ENCODE peak calls at places on chromosomes 11 and 22, in nine cellular contexts. T is stomach, X is lower leg skin, G is heart left ventricle, M is sigmoid colon, U is A549, P is testis, Z is adrenal gland, L is transverse colon. J is an unnamed sample.

GRCh38 chr11:81007046-81007445 is 1566.2 kb upstream of the TENM4 start:
- DNase-seq in T (no peak), X (no peak), G (no peak), M (no peak), U (no peak), P (no peak), Z (no peak), L (no peak), J (no peak)

GRCh38 chr11:69841859-69842698 is 22.9 kb upstream of the FGF3 start:
- DNase-seq in T (no peak), X (no peak), G (no peak), M (no peak), U (no peak), P (no peak), Z (no peak), L (no peak), J (no peak)

GRCh38 chr11:62360685-62361084 is 23.4 kb downstream of the ASRGL1 start:
- DNase-seq in T (no peak), X (no peak), G (no peak), M (no peak), U (no peak), P (no peak), Z (no peak), L (no peak), J (no peak)

GRCh38 chr11:102194257-102194656 is 84.0 kb downstream of the YAP1 start:
- DNase-seq in T (no peak), X (no peak), G (no peak), M (no peak), U (no peak), P (no peak), Z (no peak), L (no peak), J (no peak)

GRCh38 chr22:25334091-25334490 is 114.7 kb downstream of the CRYBB2 start:
- DNase-seq in T (peak; percentile 72), X (no peak), G (peak; percentile 32), M (no peak), U (no peak), P (peak; percentile 86), Z (peak; percentile 29), L (peak; percentile 64), J (no peak)

GRCh38 chr11:73321342-73322110 is 13.4 kb downstream of the ARHGEF17 start:
- DNase-seq in T (no peak), X (no peak), G (peak; percentile 81), M (peak; percentile 84), U (no peak), P (no peak), Z (no peak), L (no peak), J (peak; percentile 81)

GRCh38 chr11:91093141-91093540 is 870.3 kb upstream of the CHORDC1 start:
- DNase-seq in T (no peak), X (no peak), G (no peak), M (no peak), U (no peak), P (no peak), Z (no peak), L (no peak), J (no peak)

GRCh38 chr11:134531331-134532135 is 119.5 kb upstream of the B3GAT1 start:
- DNase-seq in T (peak; percentile 24), X (no peak), G (peak; percentile 18), M (peak; percentile 50), U (no peak), P (peak; percentile 45), Z (no peak), L (no peak), J (no peak)

GRCh38 chr11:92259861-92260260 is 35.2 kb downstream of the FAT3 start:
- DNase-seq in T (no peak), X (no peak), G (no peak), M (no peak), U (no peak), P (no peak), Z (no peak), L (no peak), J (no peak)

GRCh38 chr22:48760481-48761238 is 1067.0 kb downstream of the BRD1 start:
- DNase-seq in T (peak; percentile 20), X (peak; percentile 4), G (peak; percentile 2), M (peak; percentile 47), U (no peak), P (peak; percentile 11), Z (peak; percentile 7), L (no peak), J (peak; percentile 7)

GRCh38 chr22:27107824-27108223 is 450.4 kb downstream of the MIAT start:
- DNase-seq in T (peak; percentile 76), X (peak; percentile 78), G (no peak), M (peak; percentile 88), U (peak; percentile 70), P (peak; percentile 68), Z (peak; percentile 89), L (peak; percentile 45), J (peak; percentile 73)

GRCh38 chr11:8697056-8697455 is 14.5 kb downstream of the RPL27A start:
- DNase-seq in T (no peak), X (no peak), G (no peak), M (no peak), U (no peak), P (no peak), Z (no peak), L (no peak), J (no peak)

GRCh38 chr11:68582416-68583046 is 101.8 kb upstream of the GAL start:
- DNase-seq in T (no peak), X (no peak), G (peak; percentile 35), M (no peak), U (no peak), P (no peak), Z (peak; percentile 34), L (no peak), J (no peak)

GRCh38 chr11:126415128-126415527 is 59.6 kb downstream of the ST3GAL4 start:
- DNase-seq in T (peak; percentile 60), X (peak; percentile 84), G (peak; percentile 83), M (peak; percentile 97), U (no peak), P (peak; percentile 88), Z (peak; percentile 85), L (peak; percentile 78), J (peak; percentile 98)

GRCh38 chr11:10930224-10930960 is 72.5 kb upstream of the ZBED5 start:
- DNase-seq in T (no peak), X (peak; percentile 13), G (no peak), M (no peak), U (no peak), P (peak; percentile 36), Z (no peak), L (peak; percentile 27), J (no peak)

GRCh38 chr11:117826360-117826635 is 1.8 kb upstream of the FXYD2 start:
- DNase-seq in T (peak; percentile 25), X (no peak), G (no peak), M (peak; percentile 46), U (no peak), P (peak; percentile 11), Z (peak; percentile 5), L (no peak), J (no peak)

GRCh38 chr11:91100432-91100831 is 877.6 kb upstream of the CHORDC1 start:
- DNase-seq in T (no peak), X (no peak), G (no peak), M (no peak), U (no peak), P (no peak), Z (no peak), L (no peak), J (no peak)

GRCh38 chr11:62851807-62852522 is 12.6 kb upstream of the WDR74 start:
- DNase-seq in T (no peak), X (no peak), G (no peak), M (no peak), U (no peak), P (no peak), Z (no peak), L (no peak), J (no peak)

GRCh38 chr11:122983438-122984185 is 2.0 kb upstream of the BSX start:
- DNase-seq in T (no peak), X (no peak), G (no peak), M (no peak), U (no peak), P (no peak), Z (no peak), L (no peak), J (no peak)

GRCh38 chr22:19666663-19667593 is 47.4 kb upstream of the SEPTIN5 start:
- DNase-seq in T (no peak), X (no peak), G (no peak), M (no peak), U (no peak), P (no peak), Z (no peak), L (no peak), J (no peak)

GRCh38 chr11:93543292-93543977 is at the start of gene SMCO4:
- DNase-seq in T (peak; percentile 86), X (peak; percentile 68), G (peak; percentile 87), M (peak; percentile 88), U (peak; percentile 70), P (peak; percentile 86), Z (peak; percentile 82), L (peak; percentile 89), J (peak; percentile 77)
- TF ChIP-seq POLR2A in T (no peak), X (no peak), G (no peak), M (no peak), U (peak; percentile 32), P (no peak), Z (peak; percentile 43), L (peak; percentile 28), J (peak; percentile 24)

DNA sequence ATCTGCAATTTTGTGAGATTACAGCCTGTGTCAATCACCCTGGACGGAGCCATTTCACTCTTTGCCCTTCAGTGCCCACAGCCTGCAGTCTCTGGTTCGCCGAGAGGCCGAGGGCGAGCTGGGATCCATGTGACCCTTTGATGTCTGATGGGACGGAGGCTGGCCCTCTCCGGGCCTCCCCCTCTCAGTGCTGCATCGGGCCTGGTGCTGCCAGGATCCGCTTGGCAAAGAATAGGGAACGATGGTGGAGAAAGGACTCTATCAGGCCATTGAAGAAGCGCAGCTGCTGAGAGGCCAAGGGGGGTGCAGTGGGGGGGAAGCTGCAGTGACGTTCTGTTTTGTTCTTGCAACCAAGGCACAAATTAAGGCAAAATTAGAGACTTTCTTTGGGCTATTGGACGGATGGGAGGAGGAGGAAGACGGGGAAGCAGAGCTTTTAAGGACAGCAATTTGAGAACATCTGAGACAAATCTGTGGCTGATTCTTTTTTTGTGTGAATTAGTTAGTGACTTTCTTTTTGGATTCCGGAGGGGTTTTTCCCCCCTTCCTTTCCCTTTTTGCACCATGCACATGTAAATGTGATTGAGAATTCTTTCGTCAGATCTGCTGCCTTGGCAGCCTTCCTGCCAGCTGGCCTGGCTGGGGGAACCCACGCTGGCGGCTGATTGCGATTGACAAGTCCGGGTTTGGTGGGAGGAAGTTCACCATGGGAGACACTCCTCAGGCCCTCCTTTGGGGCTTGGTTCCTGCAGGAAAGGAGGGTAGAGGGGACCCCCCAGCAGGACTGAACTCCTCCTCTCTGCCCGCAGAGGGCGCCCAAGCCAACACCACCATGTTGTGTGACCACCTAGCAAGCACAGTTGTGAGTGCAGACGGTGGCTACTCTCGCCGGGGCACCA is 214.5 kb downstream of the NTM start:
- DNase-seq in T (no peak), X (no peak), G (no peak), M (no peak), U (no peak), P (peak; percentile 28), Z (no peak), L (no peak), J (no peak)
- TF ChIP-seq CTCF in T (no peak), X (no peak), G (no peak), M (no peak), U (no peak), P (no peak), Z (no peak), L (no peak), J (no peak)

GRCh38 chr11:6320411-6321207 is at the start of gene CAVIN3:
- DNase-seq in T (peak; percentile 70), X (peak; percentile 86), G (peak; percentile 91), M (peak; percentile 94), U (peak; percentile 23), P (peak; percentile 82), Z (peak; percentile 83), L (peak; percentile 59), J (peak; percentile 91)
- TF ChIP-seq POLR2A in T (no peak), X (no peak), G (no peak), M (peak; percentile 61), U (peak; percentile 57), P (no peak), Z (peak; percentile 14), L (peak; percentile 52), J (peak; percentile 29)

GRCh38 chr11:129947474-129947873 is 52.1 kb upstream of the NFRKB start:
- DNase-seq in T (no peak), X (no peak), G (no peak), M (no peak), U (no peak), P (no peak), Z (no peak), L (no peak), J (no peak)
- TF ChIP-seq CTCF in T (no peak), X (no peak), G (no peak), M (no peak), U (no peak), P (no peak), Z (no peak), L (no peak), J (no peak)